ENCODE peak calls at places on chromosome 15, in ten cellular contexts. E is sigmoid colon, F is cardiac muscle cell, I is prostate gland, X is A549, U is colonic mucosa, O is tibial artery, Q is PC-3, D is psoas muscle, W is left lung. A is an unnamed sample.
A peak's percentile ranks its signal among the peaks of the same experiment; 100 is the strongest.

GRCh38 chr15:81410318-81410753 is 36.3 kb upstream of the TMC3 start:
- DNase-seq in O (peak; percentile 75), I (peak; percentile 48), X (peak; percentile 73), U (peak; percentile 34), Q (peak; percentile 78), F (peak; percentile 91), D (peak; percentile 39), E (peak; percentile 77), W (no peak), A (peak; percentile 24)

GRCh38 chr15:90869601-90870353 is 1.4 kb downstream of the FURIN start:
- DNase-seq in O (peak; percentile 90), D (peak; percentile 77), F (peak; percentile 89), U (peak; percentile 72), X (peak; percentile 73), Q (peak; percentile 90), I (no peak), W (peak; percentile 90), E (peak; percentile 87), A (no peak)

GRCh38 chr15:49831206-49831965 is 210.5 kb downstream of the DTWD1 start:
- DNase-seq in I (no peak), F (peak; percentile 90), X (peak; percentile 73), D (peak; percentile 67), W (no peak), E (peak; percentile 74), O (peak; percentile 75), Q (peak; percentile 80), U (no peak), A (no peak)

GRCh38 chr15:36080759-36081158 is 498.7 kb upstream of the CDIN1 start:
- DNase-seq in E (no peak), D (no peak), X (no peak), W (no peak), I (no peak), Q (no peak), U (no peak), O (no peak), F (no peak), A (no peak)

GRCh38 chr15:78810377-78811123 is 714 bp downstream of the ADAMTS7 start:
- DNase-seq in X (peak; percentile 37), U (peak; percentile 63), I (no peak), W (peak; percentile 82), E (peak; percentile 78), Q (peak; percentile 56), D (peak; percentile 64), F (peak; percentile 71), O (peak; percentile 74), A (peak; percentile 74)

GRCh38 chr15:89244512-89244869 is 712 bp downstream of the FANCI start:
- DNase-seq in O (no peak), F (no peak), E (no peak), D (no peak), U (no peak), I (no peak), W (no peak), X (no peak), Q (no peak), A (no peak)

GRCh38 chr15:20357139-20358065 is 184.2 kb downstream of the GOLGA6L6 start:
- DNase-seq in W (peak; percentile 88), E (peak; percentile 72), F (no peak), U (no peak), I (peak; percentile 4), X (peak; percentile 24), Q (no peak), O (peak; percentile 66), D (peak; percentile 20), A (no peak)

GRCh38 chr15:78626611-78627010 is 5.8 kb upstream of the CHRNA3 start:
- DNase-seq in U (no peak), I (no peak), E (no peak), O (no peak), F (no peak), Q (no peak), D (no peak), W (no peak), X (no peak), A (no peak)

GRCh38 chr15:80242802-80243201 is 9.2 kb downstream of the CTXND1 start:
- DNase-seq in I (no peak), U (no peak), E (no peak), F (no peak), O (no peak), D (no peak), W (no peak), Q (no peak), X (no peak), A (no peak)

GRCh38 chr15:97346221-97346620 is 614.3 kb upstream of the ARRDC4 start:
- DNase-seq in Q (no peak), W (no peak), U (no peak), D (no peak), O (no peak), E (no peak), F (no peak), X (no peak), I (no peak), A (no peak)

GRCh38 chr15:58078591-58078990 is 13.1 kb upstream of the ALDH1A2 start:
- DNase-seq in X (no peak), I (no peak), W (no peak), U (no peak), D (no peak), Q (no peak), E (no peak), F (peak; percentile 21), O (no peak), A (peak; percentile 42)

GRCh38 chr15:40251455-40252140 is 12.7 kb downstream of the PAK6 start:
- DNase-seq in O (no peak), E (no peak), I (no peak), X (no peak), Q (no peak), D (no peak), W (peak; percentile 17), U (no peak), F (no peak), A (no peak)

GRCh38 chr15:83290236-83290635 is 5.8 kb upstream of the BNC1 start:
- DNase-seq in F (no peak), U (no peak), I (no peak), O (no peak), X (no peak), E (no peak), W (no peak), D (no peak), Q (no peak), A (no peak)

GRCh38 chr15:74857082-74857655 is 14.2 kb upstream of the ULK3 start:
- DNase-seq in F (no peak), U (peak; percentile 80), E (no peak), Q (peak; percentile 28), W (no peak), I (no peak), X (no peak), O (no peak), D (no peak), A (peak; percentile 42)

GRCh38 chr15:60083318-60083717 is 79.2 kb downstream of the FOXB1 start:
- DNase-seq in Q (peak; percentile 80), O (no peak), D (no peak), E (no peak), W (no peak), U (no peak), X (no peak), F (no peak), I (no peak), A (no peak)

GRCh38 chr15:56371495-56372147 is 6.4 kb downstream of the TEX9 start:
- DNase-seq in I (no peak), E (no peak), D (no peak), Q (peak; percentile 30), F (no peak), W (no peak), U (no peak), X (no peak), O (no peak), A (no peak)

GRCh38 chr15:67917636-67918035 is 77.8 kb upstream of the RNU6-1 start:
- DNase-seq in I (no peak), W (no peak), D (no peak), U (no peak), Q (no peak), O (no peak), X (no peak), F (no peak), E (no peak), A (no peak)

GRCh38 chr15:76340198-76340801 is 3.7 kb downstream of the ISL2 start:
- DNase-seq in E (no peak), O (peak; percentile 68), Q (no peak), W (peak; percentile 82), D (no peak), X (no peak), U (no peak), F (peak; percentile 45), I (no peak), A (peak; percentile 50)

GRCh38 chr15:31343831-31344230 is 17.2 kb downstream of the KLF13 start:
- DNase-seq in U (no peak), E (no peak), I (no peak), X (no peak), W (no peak), D (no peak), O (no peak), Q (no peak), F (no peak), A (no peak)
- H3K4me1 ChIP-seq in U (peaks cover 55% of the 10 kb centered on the region), E (peaks cover 73% of the 10 kb centered on the region), I (peaks cover 18% of the 10 kb centered on the region), X (peaks cover 23% of the 10 kb centered on the region), W (peaks cover 100% of the 10 kb centered on the region), D (peaks cover 85% of the 10 kb centered on the region), O (peaks cover 77% of the 10 kb centered on the region), Q (peaks cover 4% of the 10 kb centered on the region), F (peaks cover 14% of the 10 kb centered on the region), A (peaks cover 26% of the 10 kb centered on the region)

GRCh38 chr15:34616613-34617012 is 33.2 kb upstream of the GOLGA8B start:
- DNase-seq in O (no peak), W (no peak), I (no peak), E (no peak), U (no peak), Q (peak; percentile 68), D (no peak), X (peak; percentile 58), F (peak; percentile 35), A (peak; percentile 20)
- TF ChIP-seq CTCF in O (no peak), W (no peak), I (no peak), E (no peak), U (no peak), Q (peak; percentile 51), D (no peak), X (peak; percentile 33), F (no peak), A (peak; percentile 31)

DNA sequence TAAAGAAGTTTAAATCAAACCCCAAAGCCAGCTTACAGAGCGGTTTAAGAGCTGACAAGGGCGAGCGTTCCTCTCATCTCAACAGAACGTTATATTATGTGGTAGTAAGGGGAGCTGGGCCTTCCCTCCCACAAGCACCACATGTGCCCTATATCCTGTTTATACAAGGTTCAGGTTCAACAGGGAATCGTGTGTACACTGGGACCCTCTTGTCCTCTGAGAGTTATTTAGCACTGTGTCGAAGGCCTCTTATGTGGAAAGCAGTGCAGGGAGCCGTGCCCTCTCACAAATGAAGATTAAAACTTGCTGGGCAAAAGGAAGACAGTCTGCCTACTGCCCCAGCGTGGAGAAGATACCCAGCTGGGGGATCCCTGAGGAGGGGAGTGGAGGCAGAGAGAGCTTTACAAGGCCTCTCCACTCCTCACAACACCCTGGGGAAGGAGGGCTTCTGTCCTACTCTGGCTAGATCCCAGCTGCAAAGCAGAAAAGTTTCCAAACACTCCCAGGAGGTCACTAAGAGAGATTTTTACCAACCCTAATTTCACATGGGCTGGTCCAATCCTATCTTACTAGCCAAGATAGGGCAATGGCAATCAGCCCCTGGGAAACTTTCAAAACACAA is 2.9 kb downstream of the TLE3 start:
- DNase-seq in F (peak; percentile 50), U (peak; percentile 42), O (peak; percentile 59), X (no peak), D (no peak), E (no peak), W (no peak), I (peak; percentile 44), Q (no peak), A (no peak)
- H3K4me1 ChIP-seq in F (peaks cover 24% of the 10 kb centered on the region), U (peaks cover 32% of the 10 kb centered on the region), O (peaks cover 61% of the 10 kb centered on the region), X (peaks cover 21% of the 10 kb centered on the region), D (peaks cover 55% of the 10 kb centered on the region), E (peaks cover 76% of the 10 kb centered on the region), W (peaks cover 77% of the 10 kb centered on the region), I (peaks cover 22% of the 10 kb centered on the region), Q (peaks cover 48% of the 10 kb centered on the region), A (peaks cover 34% of the 10 kb centered on the region)

GRCh38 chr15:62515696-62516395 is 350.8 kb upstream of the C2CD4B start:
- DNase-seq in W (no peak), F (no peak), X (no peak), E (no peak), U (no peak), I (no peak), D (no peak), Q (no peak), O (no peak), A (no peak)
- TF ChIP-seq CTCF in W (no peak), F (no peak), X (no peak), E (no peak), U (no peak), I (no peak), D (no peak), Q (no peak), O (no peak), A (no peak)

A was measured in BE2C.